ENCODE peak calls at places on chromosomes 5 and 9, in eight cellular contexts. D, I, V, W, Z, T, N and H are unnamed samples.

GRCh38 chr5:6583049-6583880 is 49.6 kb downstream of the NSUN2 start:
- DNase-seq in D (peak; percentile 58), I (no peak), V (no peak), W (peak; percentile 67), Z (peak; percentile 11), T (no peak), N (no peak), H (peak; percentile 29)

GRCh38 chr5:16791036-16791705 is 144.9 kb downstream of the MYO10 start:
- DNase-seq in D (peak; percentile 58), I (no peak), V (peak; percentile 56), W (no peak), Z (no peak), T (peak; percentile 75), N (peak; percentile 62), H (peak; percentile 69)

GRCh38 chr5:16411741-16412455 is 53.7 kb downstream of the ZNF622 start:
- DNase-seq in D (no peak), I (no peak), V (peak; percentile 3), W (no peak), Z (no peak), T (no peak), N (peak; percentile 47), H (peak; percentile 83)

GRCh38 chr5:40675396-40676133 is 4.2 kb upstream of the PTGER4 start:
- DNase-seq in D (no peak), I (no peak), V (no peak), W (no peak), Z (no peak), T (no peak), N (no peak), H (no peak)

GRCh38 chr5:82225525-82226172 is 52.5 kb downstream of the RPS23 start:
- DNase-seq in D (peak; percentile 71), I (peak; percentile 73), V (peak; percentile 77), W (peak; percentile 60), Z (peak; percentile 49), T (peak; percentile 73), N (peak; percentile 65), H (peak; percentile 70)

GRCh38 chr9:81535542-81536241 is 153.7 kb downstream of the TLE1 start:
- DNase-seq in D (peak; percentile 65), I (no peak), V (peak; percentile 93), W (no peak), Z (no peak), T (peak; percentile 33), N (no peak), H (peak; percentile 79)

GRCh38 chr9:20304001-20304400 is 318.3 kb downstream of the MLLT3 start:
- DNase-seq in D (no peak), I (no peak), V (no peak), W (no peak), Z (no peak), T (no peak), N (no peak), H (no peak)

GRCh38 chr5:493251-493701 is 31.0 kb downstream of the SLC9A3 start:
- DNase-seq in D (no peak), I (no peak), V (no peak), W (no peak), Z (no peak), T (no peak), N (no peak), H (no peak)

GRCh38 chr5:51859624-51860023 is 476.4 kb downstream of the ISL1 start:
- DNase-seq in D (no peak), I (no peak), V (no peak), W (no peak), Z (no peak), T (no peak), N (no peak), H (no peak)

GRCh38 chr5:72818866-72819534 is 2.5 kb downstream of the TNPO1 start:
- DNase-seq in D (peak; percentile 58), I (no peak), V (peak; percentile 54), W (peak; percentile 76), Z (peak; percentile 54), T (peak; percentile 57), N (peak; percentile 76), H (peak; percentile 67)

GRCh38 chr5:88882321-88883038 is 504 bp downstream of the MEF2C start:
- DNase-seq in D (no peak), I (no peak), V (no peak), W (no peak), Z (no peak), T (no peak), N (peak; percentile 17), H (no peak)

GRCh38 chr5:68534131-68534940 is 318.8 kb downstream of the PIK3R1 start:
- DNase-seq in D (peak; percentile 18), I (no peak), V (peak; percentile 73), W (no peak), Z (no peak), T (peak; percentile 97), N (peak; percentile 78), H (peak; percentile 51)

GRCh38 chr5:133425764-133426738 is 186.3 kb downstream of the FSTL4 start:
- DNase-seq in D (no peak), I (no peak), V (no peak), W (no peak), Z (no peak), T (no peak), N (no peak), H (no peak)

GRCh38 chr5:1893754-1894153 is 11.0 kb upstream of the IRX4 start:
- DNase-seq in D (no peak), I (no peak), V (no peak), W (peak; percentile 4), Z (no peak), T (no peak), N (no peak), H (no peak)

GRCh38 chr9:109311281-109311680 is 9.6 kb downstream of the EPB41L4B start:
- DNase-seq in D (no peak), I (no peak), V (no peak), W (no peak), Z (no peak), T (no peak), N (peak; percentile 45), H (peak; percentile 53)

GRCh38 chr9:129182625-129183494 is 4.8 kb upstream of the IER5L start:
- DNase-seq in D (no peak), I (no peak), V (no peak), W (peak; percentile 70), Z (no peak), T (no peak), N (peak; percentile 22), H (peak; percentile 26)

GRCh38 chr5:53779541-53779981 is 219.1 kb downstream of the NDUFS4 start:
- DNase-seq in D (no peak), I (no peak), V (no peak), W (no peak), Z (no peak), T (no peak), N (peak; percentile 60), H (peak; percentile 70)

GRCh38 chr5:90650767-90651166 is 92.2 kb downstream of the ADGRV1 start:
- DNase-seq in D (no peak), I (no peak), V (no peak), W (no peak), Z (no peak), T (no peak), N (no peak), H (no peak)

GRCh38 chr5:137997726-137998213 is 35.1 kb downstream of the FAM13B start:
- DNase-seq in D (no peak), I (no peak), V (peak; percentile 10), W (no peak), Z (no peak), T (no peak), N (peak; percentile 69), H (peak; percentile 57)

GRCh38 chr5:88956416-88956815 is 73.4 kb upstream of the MEF2C start:
- DNase-seq in D (no peak), I (no peak), V (no peak), W (no peak), Z (no peak), T (no peak), N (peak; percentile 14), H (no peak)

GRCh38 chr5:128220841-128221240 is 137.3 kb downstream of the SLC12A2 start:
- DNase-seq in D (no peak), I (no peak), V (no peak), W (no peak), Z (no peak), T (no peak), N (no peak), H (no peak)

GRCh38 chr5:134432677-134433359 is 21.1 kb upstream of the CDKN2AIPNL start:
- DNase-seq in D (no peak), I (no peak), V (no peak), W (peak; percentile 14), Z (no peak), T (no peak), N (peak; percentile 67), H (no peak)

GRCh38 chr9:2018764-2019548 is 3.8 kb downstream of the SMARCA2 start:
- DNase-seq in D (peak; percentile 14), I (no peak), V (no peak), W (no peak), Z (no peak), T (no peak), N (no peak), H (no peak)

GRCh38 chr5:90506221-90506620 is 23.2 kb downstream of the LYSMD3 start:
- DNase-seq in D (no peak), I (no peak), V (no peak), W (no peak), Z (no peak), T (no peak), N (peak; percentile 48), H (peak; percentile 13)

GRCh38 chr5:170757669-170758068 is 25.9 kb upstream of the GABRP start:
- DNase-seq in D (no peak), I (no peak), V (no peak), W (no peak), Z (no peak), T (no peak), N (no peak), H (no peak)

GRCh38 chr5:10377081-10377480 is 23.6 kb downstream of the MARCHF6 start:
- DNase-seq in D (no peak), I (no peak), V (no peak), W (peak; percentile 47), Z (no peak), T (no peak), N (no peak), H (no peak)

GRCh38 chr5:151870820-151871219 is 53.8 kb downstream of the GLRA1 start:
- DNase-seq in D (no peak), I (no peak), V (peak; percentile 77), W (no peak), Z (no peak), T (no peak), N (peak; percentile 90), H (peak; percentile 92)

GRCh38 chr5:74337252-74338100 is 303.1 kb downstream of the ENC1 start:
- DNase-seq in D (no peak), I (no peak), V (no peak), W (no peak), Z (no peak), T (no peak), N (no peak), H (no peak)

GRCh38 chr9:93257808-93258331 is 73.9 kb downstream of the WNK2 start:
- DNase-seq in D (no peak), I (no peak), V (no peak), W (no peak), Z (no peak), T (no peak), N (peak; percentile 15), H (peak; percentile 6)

GRCh38 chr9:23769307-23769935 is 56.6 kb downstream of the ELAVL2 start:
- DNase-seq in D (no peak), I (no peak), V (no peak), W (no peak), Z (no peak), T (no peak), N (peak; percentile 100), H (peak; percentile 13)

GRCh38 chr5:93107141-93107540 is 473.9 kb downstream of the NR2F1-AS1 start:
- DNase-seq in D (no peak), I (no peak), V (no peak), W (no peak), Z (no peak), T (no peak), N (no peak), H (no peak)

GRCh38 chr9:31467086-31467485 is 917.4 kb upstream of the ACO1 start:
- DNase-seq in D (no peak), I (no peak), V (no peak), W (no peak), Z (no peak), T (no peak), N (no peak), H (no peak)

GRCh38 chr9:30995951-30996738 is 1388.3 kb upstream of the ACO1 start:
- DNase-seq in D (no peak), I (no peak), V (no peak), W (no peak), Z (no peak), T (no peak), N (no peak), H (no peak)

GRCh38 chr9:16571127-16571848 is 299.2 kb downstream of the BNC2 start:
- DNase-seq in D (no peak), I (no peak), V (no peak), W (no peak), Z (no peak), T (no peak), N (no peak), H (no peak)